ENCODE peak calls at places on chromosomes 11 and 22, in seven cellular contexts. W, Z, O, C, R, J and L are unnamed samples.

GRCh38 chr22:19808873-19809478 is 45.7 kb downstream of the GNB1L start:
- DNase-seq in W (no peak), Z (no peak), O (no peak), C (no peak), R (no peak), J (no peak), L (no peak)

GRCh38 chr11:27443746-27444465 is 28.7 kb downstream of the LGR4 start:
- DNase-seq in W (no peak), Z (peak), O (no peak), C (no peak), R (no peak), J (no peak), L (no peak)

GRCh38 chr22:23305922-23306374 is 125.6 kb downstream of the BCR start:
- DNase-seq in W (no peak), Z (no peak), O (no peak), C (peak), R (no peak), J (no peak), L (peak)

GRCh38 chr11:130220311-130221030 is 60.9 kb downstream of the ST14 start:
- DNase-seq in W (no peak), Z (no peak), O (peak), C (no peak), R (no peak), J (no peak), L (no peak)

GRCh38 chr22:45977003-45977395 is at the start of gene WNT7B:
- DNase-seq in W (peak), Z (no peak), O (no peak), C (no peak), R (no peak), J (peak), L (no peak)

GRCh38 chr11:133576351-133576750 is 44.0 kb upstream of the OPCML start:
- DNase-seq in W (peak), Z (no peak), O (peak), C (no peak), R (peak), J (no peak), L (no peak)

GRCh38 chr11:46143049-46143806 is 22.0 kb upstream of the PHF21A start:
- DNase-seq in W (no peak), Z (no peak), O (no peak), C (no peak), R (no peak), J (no peak), L (no peak)

GRCh38 chr11:63710476-63711217 is 29.3 kb downstream of the RTN3 start:
- DNase-seq in W (peak), Z (no peak), O (peak), C (peak), R (no peak), J (peak), L (peak)

GRCh38 chr11:129146196-129146595 is 45.9 kb downstream of the ARHGAP32 start:
- DNase-seq in W (no peak), Z (no peak), O (no peak), C (peak), R (no peak), J (no peak), L (peak)

GRCh38 chr11:12143461-12144258 is 33.3 kb downstream of the MICAL2 start:
- DNase-seq in W (no peak), Z (no peak), O (no peak), C (no peak), R (no peak), J (peak), L (no peak)

DNA sequence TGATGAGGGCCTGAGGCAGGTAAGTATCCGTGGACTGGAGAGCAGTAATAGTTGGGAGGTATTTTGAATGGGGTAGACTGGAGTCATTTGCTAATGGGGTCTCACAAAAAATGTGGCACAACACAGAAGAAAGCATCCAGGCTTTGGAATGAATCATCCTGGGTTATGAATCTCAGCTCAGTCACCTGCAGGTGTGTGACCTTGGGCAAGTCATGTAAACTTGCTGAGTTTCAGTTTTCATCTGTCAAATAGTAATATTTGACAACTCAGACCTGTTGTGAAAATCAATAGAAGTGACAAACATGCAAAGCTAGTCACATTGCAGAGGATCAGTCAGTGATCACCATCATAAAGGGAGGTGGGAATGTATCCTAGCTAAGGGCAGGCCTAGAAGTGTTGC is 232.0 kb upstream of the TENM4 start:
- DNase-seq in W (no peak), Z (no peak), O (no peak), C (no peak), R (no peak), J (no peak), L (no peak)
- H2BK5ac ChIP-seq in W (no peak), Z (no peak), O (no peak), C (no peak), R (no peak), J (no peak), L (no peak)

DNA sequence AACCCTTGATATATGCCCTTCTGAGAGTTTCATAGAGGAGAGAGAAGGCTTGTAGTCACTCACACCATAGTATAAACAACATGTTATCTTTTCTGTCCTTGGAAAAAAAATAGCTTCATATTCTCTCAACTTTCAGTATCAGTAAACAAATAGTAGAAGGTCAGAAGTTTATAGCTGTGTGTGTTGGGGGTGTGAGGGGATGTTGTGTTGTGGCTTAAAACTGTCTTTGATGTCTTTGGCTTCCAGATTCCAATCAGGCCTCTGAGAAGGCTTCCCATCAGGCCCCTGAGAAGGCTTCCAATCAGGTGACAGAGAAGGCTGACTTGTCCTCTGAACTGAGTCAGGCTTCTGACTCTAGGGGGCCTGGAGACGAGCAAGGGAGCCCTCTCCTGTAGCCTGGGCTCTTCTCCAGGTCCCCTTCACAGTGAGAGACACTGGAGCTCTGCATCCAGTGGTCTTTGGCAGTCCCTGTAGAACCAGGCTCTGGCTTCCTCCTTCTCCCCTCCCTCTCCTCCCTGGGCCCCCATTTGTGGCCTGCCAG is 9.3 kb downstream of the MTFP1 start:
- DNase-seq in W (no peak), Z (no peak), O (no peak), C (no peak), R (no peak), J (no peak), L (no peak)
- H2BK5ac ChIP-seq in W (no peak), Z (no peak), O (no peak), C (no peak), R (no peak), J (no peak), L (no peak)

DNA sequence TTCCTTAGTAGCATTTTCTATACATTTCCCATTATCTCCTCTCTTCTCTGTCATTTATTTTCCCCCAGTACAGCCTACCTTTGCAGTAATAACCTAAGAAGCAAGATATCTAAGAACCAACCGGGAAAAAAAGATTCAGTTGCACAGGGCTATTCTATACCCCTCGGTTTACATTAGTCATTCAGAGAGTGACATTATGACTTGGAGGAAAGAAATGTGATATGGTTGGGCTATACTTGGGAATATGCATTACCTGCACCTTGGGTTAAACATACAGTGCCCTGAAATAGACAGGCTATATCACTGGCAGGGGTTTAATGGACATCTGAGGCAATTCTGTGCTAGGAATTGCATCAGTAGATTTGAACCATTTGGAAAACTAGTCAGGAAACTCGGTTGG is 973.0 kb downstream of the NTM start:
- DNase-seq in W (no peak), Z (no peak), O (no peak), C (no peak), R (no peak), J (no peak), L (no peak)
- H2BK5ac ChIP-seq in W (no peak), Z (no peak), O (no peak), C (no peak), R (no peak), J (no peak), L (no peak)

GRCh38 chr11:15406952-15407351 is 292.2 kb downstream of the INSC start:
- DNase-seq in W (no peak), Z (no peak), O (no peak), C (no peak), R (no peak), J (no peak), L (no peak)
- H2BK5ac ChIP-seq in W (no peak), Z (no peak), O (no peak), C (no peak), R (no peak), J (no peak), L (no peak)

DNA sequence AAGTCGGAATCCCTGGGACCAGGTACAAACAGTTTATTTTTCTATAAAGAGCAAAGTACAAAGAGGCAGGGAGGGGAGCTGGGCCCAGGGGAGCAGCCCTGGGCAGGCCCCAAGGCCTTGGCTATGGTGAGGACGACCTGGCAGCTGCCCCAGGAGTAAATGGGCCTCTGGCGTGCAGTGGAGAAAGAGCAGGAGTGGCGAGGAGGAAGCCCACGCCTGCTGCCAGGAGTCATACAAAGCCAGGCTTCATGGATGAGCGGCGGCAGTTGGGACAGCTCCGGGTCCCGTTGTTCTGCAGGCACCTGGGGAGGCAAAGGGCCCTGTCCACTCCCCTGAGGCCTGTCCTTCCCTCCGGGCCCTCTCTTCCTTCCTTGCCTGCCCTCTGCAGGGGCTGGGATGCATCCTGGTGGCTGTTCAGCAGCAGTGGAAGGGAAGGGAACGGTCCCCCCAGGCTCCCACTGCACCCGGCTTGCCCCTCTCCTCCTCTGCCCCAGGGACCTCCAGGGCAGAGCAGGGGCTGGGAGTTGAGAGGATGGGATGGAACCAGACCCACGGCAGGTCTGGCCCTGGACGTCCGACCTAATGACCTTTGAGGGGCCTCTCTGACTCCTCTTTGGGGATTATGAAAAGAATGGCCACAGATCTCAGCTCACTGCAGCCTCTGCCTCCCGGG is 11.1 kb downstream of the RAPSN start:
- DNase-seq in W (no peak), Z (no peak), O (no peak), C (no peak), R (no peak), J (no peak), L (no peak)
- H2BK5ac ChIP-seq in W (no peak), Z (peak), O (no peak), C (no peak), R (no peak), J (no peak), L (no peak)